ENCODE peak calls at places on chromosome 6, in nine cellular contexts. G is CD8-positive, alpha-beta memory T cell; F is neural progenitor cell; H is left lung; N is mucosa of descending colon; T is SJCRH30; Z is CD8-positive, alpha-beta T cell; E is tibial nerve; S is aorta. R is an unnamed sample.

GRCh38 chr6:170388113-170388512 is 81.6 kb downstream of the FAM120B start:
- DNase-seq in F (no peak), G (no peak), T (no peak), S (no peak), E (no peak), Z (no peak), H (no peak), N (no peak), R (peak; percentile 77)

GRCh38 chr6:53573299-53573698 is 28.4 kb upstream of the GCLC start:
- DNase-seq in E (no peak), Z (no peak), F (no peak), T (no peak), H (no peak), N (no peak), S (no peak), G (no peak), R (no peak)

GRCh38 chr6:131946404-131946991 is 4.7 kb downstream of the CCN2 start:
- DNase-seq in E (no peak), G (no peak), Z (no peak), T (no peak), F (no peak), N (no peak), S (no peak), H (no peak), R (no peak)

GRCh38 chr6:142335415-142335814 is 33.6 kb downstream of the ADGRG6 start:
- DNase-seq in N (no peak), G (no peak), H (no peak), Z (no peak), F (no peak), S (no peak), E (no peak), T (no peak), R (no peak)

GRCh38 chr6:118650500-118651281 is 700 bp downstream of the CEP85L start:
- DNase-seq in N (peak; percentile 59), G (peak; percentile 62), H (peak; percentile 89), S (peak; percentile 65), T (peak; percentile 76), Z (no peak), E (peak; percentile 16), F (peak; percentile 69), R (peak; percentile 51)

GRCh38 chr6:41675992-41676391 is 37.7 kb downstream of the MDFI start:
- DNase-seq in T (no peak), H (no peak), E (no peak), G (no peak), N (no peak), Z (no peak), F (no peak), S (no peak), R (no peak)

GRCh38 chr6:159104931-159105330 is 60.1 kb upstream of the TAGAP start:
- DNase-seq in G (peak; percentile 65), N (no peak), H (no peak), T (no peak), S (no peak), E (no peak), Z (no peak), F (no peak), R (no peak)

GRCh38 chr6:156827382-156827781 is 50.2 kb downstream of the ARID1B start:
- DNase-seq in Z (no peak), G (no peak), N (no peak), H (no peak), S (no peak), E (no peak), F (no peak), T (no peak), R (no peak)

GRCh38 chr6:45625191-45625664 is 247.5 kb upstream of the SUPT3H start:
- DNase-seq in T (no peak), S (no peak), F (no peak), H (no peak), E (no peak), Z (no peak), G (no peak), N (no peak), R (no peak)

GRCh38 chr6:126176266-126176665 is 163.6 kb upstream of the CENPW start:
- DNase-seq in Z (no peak), F (peak; percentile 40), T (no peak), G (no peak), H (no peak), N (no peak), S (no peak), E (no peak), R (peak; percentile 50)

GRCh38 chr6:217048-217659 is 75.1 kb upstream of the DUSP22 start:
- DNase-seq in H (peak; percentile 79), Z (no peak), E (no peak), G (no peak), F (peak; percentile 54), S (no peak), T (peak; percentile 12), N (no peak), R (peak; percentile 15)

GRCh38 chr6:28721372-28721771 is 195.7 kb downstream of the GPX5 start:
- DNase-seq in T (no peak), F (no peak), E (no peak), N (no peak), H (no peak), G (no peak), S (no peak), Z (no peak), R (no peak)

GRCh38 chr6:155954149-155954548 is 498.5 kb upstream of the NOX3 start:
- DNase-seq in G (no peak), S (no peak), E (no peak), H (no peak), F (no peak), T (no peak), Z (no peak), N (no peak), R (no peak)

GRCh38 chr6:17165383-17165782 is 63.5 kb downstream of the STMND1 start:
- DNase-seq in H (no peak), N (no peak), G (no peak), Z (no peak), T (no peak), E (no peak), F (no peak), S (no peak), R (no peak)

GRCh38 chr6:54700158-54700557 is 146.4 kb upstream of the FAM83B start:
- DNase-seq in E (no peak), G (no peak), S (no peak), T (no peak), F (no peak), H (no peak), Z (no peak), N (no peak), R (no peak)

GRCh38 chr6:108838101-108838717 is 10.0 kb upstream of the ARMC2 start:
- DNase-seq in N (no peak), T (no peak), Z (no peak), H (peak; percentile 81), G (no peak), F (peak; percentile 79), E (no peak), S (no peak), R (peak; percentile 48)

GRCh38 chr6:63526931-63527330 is 45.3 kb upstream of the LOC128125822 start:
- DNase-seq in F (no peak), N (no peak), T (no peak), S (no peak), Z (no peak), E (no peak), G (no peak), H (no peak), R (no peak)

GRCh38 chr6:63533026-63533425 is 39.3 kb upstream of the LOC128125822 start:
- DNase-seq in H (no peak), G (no peak), E (no peak), Z (no peak), S (no peak), N (no peak), F (no peak), T (no peak), R (no peak)

GRCh38 chr6:63530984-63531383 is 41.3 kb upstream of the LOC128125822 start:
- DNase-seq in F (no peak), S (no peak), G (no peak), E (no peak), Z (no peak), T (no peak), N (no peak), H (no peak), R (no peak)

GRCh38 chr6:63527658-63528514 is 44.4 kb upstream of the LOC128125822 start:
- DNase-seq in G (no peak), N (no peak), S (no peak), H (no peak), F (no peak), Z (no peak), T (peak; percentile 49), E (no peak), R (no peak)

DNA sequence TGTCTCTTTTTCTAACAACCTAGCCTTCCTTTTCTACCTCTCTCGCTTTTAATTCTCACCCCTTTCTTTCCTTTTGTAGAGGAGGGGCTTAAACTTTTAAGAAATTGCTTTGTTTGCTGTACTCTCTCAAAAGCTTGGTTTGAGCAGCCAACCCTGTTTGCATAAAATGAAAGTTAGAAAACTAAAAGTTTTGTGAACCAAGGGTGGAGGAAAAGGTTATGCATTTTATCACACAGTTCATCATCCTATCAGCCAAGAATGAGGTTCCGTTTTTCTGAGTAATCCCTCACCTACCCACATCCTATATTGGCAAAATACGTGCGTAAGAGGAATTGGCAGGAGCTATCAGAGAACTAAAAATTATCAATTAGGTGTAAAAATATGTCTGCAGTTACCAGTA is 42.8 kb upstream of the LOC128125822 start:
- DNase-seq in T (no peak), N (no peak), G (no peak), Z (no peak), S (no peak), E (no peak), F (no peak), H (no peak), R (no peak)
- H3K4me1 ChIP-seq in T (peaks cover 12% of the 10 kb centered on the region), N (no peaks in the 10 kb centered on the region), G (no peaks in the 10 kb centered on the region), Z (no peaks in the 10 kb centered on the region), S (peaks cover 2% of the 10 kb centered on the region), E (no peaks in the 10 kb centered on the region), F (peaks cover 3% of the 10 kb centered on the region), H (peaks cover 9% of the 10 kb centered on the region), R (no peaks in the 10 kb centered on the region)

GRCh38 chr6:163199371-163199770 is 215.1 kb upstream of the QKI start:
- DNase-seq in H (no peak), E (no peak), T (no peak), Z (no peak), F (no peak), G (no peak), N (no peak), S (no peak), R (no peak)
- H3K4me1 ChIP-seq in H (no peaks in the 10 kb centered on the region), E (no peaks in the 10 kb centered on the region), T (no peaks in the 10 kb centered on the region), Z (no peaks in the 10 kb centered on the region), F (peaks cover 1% of the 10 kb centered on the region), G (no peaks in the 10 kb centered on the region), N (no peaks in the 10 kb centered on the region), S (no peaks in the 10 kb centered on the region), R (peaks cover 4% of the 10 kb centered on the region)

GRCh38 chr6:165701564-165702354 is 38.7 kb upstream of the PDE10A start:
- DNase-seq in Z (no peak), S (no peak), F (no peak), H (no peak), G (no peak), N (no peak), E (no peak), T (no peak), R (no peak)
- H3K4me1 ChIP-seq in Z (no peaks in the 10 kb centered on the region), S (peaks cover 3% of the 10 kb centered on the region), F (peaks cover 10% of the 10 kb centered on the region), H (no peaks in the 10 kb centered on the region), G (no peaks in the 10 kb centered on the region), N (no peaks in the 10 kb centered on the region), E (no peaks in the 10 kb centered on the region), T (no peaks in the 10 kb centered on the region), R (peaks cover 13% of the 10 kb centered on the region)

GRCh38 chr6:35601331-35602132 is 87.2 kb downstream of the FKBP5 start:
- DNase-seq in Z (peak; percentile 36), H (no peak), F (peak; percentile 8), E (peak; percentile 47), S (peak; percentile 56), G (peak; percentile 83), T (peak; percentile 5), N (no peak), R (peak; percentile 94)
- H3K4me1 ChIP-seq in Z (peaks cover 89% of the 10 kb centered on the region), H (peaks cover 21% of the 10 kb centered on the region), F (peaks cover 20% of the 10 kb centered on the region), E (peaks cover 71% of the 10 kb centered on the region), S (peaks cover 5% of the 10 kb centered on the region), G (peaks cover 83% of the 10 kb centered on the region), T (peaks cover 8% of the 10 kb centered on the region), N (peaks cover 11% of the 10 kb centered on the region), R (peaks cover 49% of the 10 kb centered on the region)

GRCh38 chr6:6689413-6690143 is 101.1 kb downstream of the LY86 start:
- DNase-seq in G (no peak), E (no peak), S (no peak), Z (no peak), F (no peak), T (no peak), N (no peak), H (no peak), R (no peak)
- H3K4me1 ChIP-seq in G (no peaks in the 10 kb centered on the region), E (peaks cover 21% of the 10 kb centered on the region), S (no peaks in the 10 kb centered on the region), Z (no peaks in the 10 kb centered on the region), F (peaks cover 19% of the 10 kb centered on the region), T (no peaks in the 10 kb centered on the region), N (peaks cover 49% of the 10 kb centered on the region), H (peaks cover 23% of the 10 kb centered on the region), R (peaks cover 13% of the 10 kb centered on the region)

R was measured in cardiac muscle cell.